ENCODE peak calls at places on chromosomes 11 and 22, in four cellular contexts. I is HepG2, Q is K562, T is GM12878. J is an unnamed sample.
A peak's percentile ranks its signal among the peaks of the same experiment; 100 is the strongest.

GRCh38 chr22:29307658-29308147 is 1.3 kb downstream of the GAS2L1 start:
- DNase-seq in I (no peak), Q (no peak), T (no peak), J (no peak)

GRCh38 chr11:69301491-69302401 is 7.8 kb downstream of the MYEOV start:
- DNase-seq in I (peak; percentile 60), Q (peak; percentile 69), T (no peak), J (no peak)

GRCh38 chr11:118530683-118531596 is at the start of gene TMEM25:
- DNase-seq in I (peak; percentile 32), Q (peak; percentile 70), T (no peak), J (peak; percentile 84)

GRCh38 chr11:19508166-19508565 is 204.5 kb upstream of the NAV2 start:
- DNase-seq in I (peak; percentile 77), Q (peak; percentile 25), T (no peak), J (no peak)

GRCh38 chr11:28058333-28058732 is 49.6 kb downstream of the KIF18A start:
- DNase-seq in I (peak; percentile 1), Q (no peak), T (no peak), J (no peak)

GRCh38 chr11:118168316-118168715 is 8.1 kb downstream of the SCN2B start:
- DNase-seq in I (no peak), Q (no peak), T (no peak), J (no peak)

GRCh38 chr11:64264371-64264852 is 13.1 kb downstream of the PLCB3 start:
- DNase-seq in I (no peak), Q (peak; percentile 27), T (no peak), J (no peak)

GRCh38 chr22:49449811-49450386 is 377.8 kb downstream of the BRD1 start:
- DNase-seq in I (no peak), Q (no peak), T (no peak), J (no peak)

GRCh38 chr11:112381578-112381977 is 120.9 kb upstream of the PLET1 start:
- DNase-seq in I (no peak), Q (no peak), T (no peak), J (no peak)

GRCh38 chr11:102347526-102348331 is 715 bp downstream of the BIRC2 start:
- DNase-seq in I (peak; percentile 38), Q (peak; percentile 52), T (no peak), J (peak; percentile 21)

GRCh38 chr11:12914401-12914912 is 94.7 kb upstream of the RASSF10 start:
- DNase-seq in I (no peak), Q (peak; percentile 34), T (no peak), J (peak; percentile 68)

GRCh38 chr22:44274918-44275665 is 37.7 kb downstream of the SHISAL1 start:
- DNase-seq in I (no peak), Q (no peak), T (no peak), J (no peak)

GRCh38 chr22:44278234-44279058 is 34.3 kb downstream of the SHISAL1 start:
- DNase-seq in I (no peak), Q (no peak), T (no peak), J (no peak)

GRCh38 chr22:44276041-44276440 is 36.7 kb downstream of the SHISAL1 start:
- DNase-seq in I (no peak), Q (no peak), T (no peak), J (no peak)

GRCh38 chr22:44277404-44278135 is 35.2 kb downstream of the SHISAL1 start:
- DNase-seq in I (no peak), Q (no peak), T (no peak), J (no peak)

GRCh38 chr22:44276706-44277403 is 35.9 kb downstream of the SHISAL1 start:
- DNase-seq in I (no peak), Q (no peak), T (no peak), J (no peak)
- TF ChIP-seq TARDBP in I (no peak), Q (no peak), T (no peak), J (no peak)

GRCh38 chr22:46682011-46682731 is 55.9 kb downstream of the CERK start:
- DNase-seq in I (no peak), Q (no peak), T (no peak), J (no peak)
- TF ChIP-seq TARDBP in I (no peak), Q (no peak), T (no peak), J (no peak)

GRCh38 chr11:33018005-33018404 is 2.3 kb downstream of the DEPDC7 start:
- DNase-seq in I (peak; percentile 58), Q (no peak), T (no peak), J (no peak)
- TF ChIP-seq TARDBP in I (no peak), Q (no peak), T (no peak), J (no peak)

GRCh38 chr22:42180349-42180842 is 49.8 kb upstream of the CYP2D6 start:
- DNase-seq in I (no peak), Q (peak; percentile 77), T (no peak), J (no peak)
- TF ChIP-seq TARDBP in I (no peak), Q (no peak), T (no peak), J (no peak)

GRCh38 chr22:35563211-35563610 is 22.6 kb downstream of the RASD2 start:
- DNase-seq in I (no peak), Q (no peak), T (no peak), J (no peak)
- TF ChIP-seq TARDBP in I (no peak), Q (no peak), T (no peak), J (no peak)

GRCh38 chr11:1863352-1864215 is 10.7 kb downstream of the LSP1 start:
- DNase-seq in I (peak; percentile 29), Q (peak; percentile 33), T (no peak), J (peak; percentile 78)
- TF ChIP-seq TARDBP in I (no peak), Q (no peak), T (no peak), J (no peak)

GRCh38 chr11:536841-537621 is at the start of gene LRRC56:
- DNase-seq in I (peak; percentile 81), Q (peak; percentile 95), T (peak; percentile 79), J (no peak)

GRCh38 chr11:537622-538430 is 499 bp downstream of the LRRC56 start:
- DNase-seq in I (no peak), Q (no peak), T (no peak), J (no peak)

GRCh38 chr11:539971-540481 is 2.7 kb downstream of the LRRC56 start:
- DNase-seq in I (no peak), Q (no peak), T (no peak), J (no peak)

GRCh38 chr11:540583-541432 is 3.5 kb downstream of the LRRC56 start:
- DNase-seq in I (no peak), Q (no peak), T (no peak), J (no peak)

DNA sequence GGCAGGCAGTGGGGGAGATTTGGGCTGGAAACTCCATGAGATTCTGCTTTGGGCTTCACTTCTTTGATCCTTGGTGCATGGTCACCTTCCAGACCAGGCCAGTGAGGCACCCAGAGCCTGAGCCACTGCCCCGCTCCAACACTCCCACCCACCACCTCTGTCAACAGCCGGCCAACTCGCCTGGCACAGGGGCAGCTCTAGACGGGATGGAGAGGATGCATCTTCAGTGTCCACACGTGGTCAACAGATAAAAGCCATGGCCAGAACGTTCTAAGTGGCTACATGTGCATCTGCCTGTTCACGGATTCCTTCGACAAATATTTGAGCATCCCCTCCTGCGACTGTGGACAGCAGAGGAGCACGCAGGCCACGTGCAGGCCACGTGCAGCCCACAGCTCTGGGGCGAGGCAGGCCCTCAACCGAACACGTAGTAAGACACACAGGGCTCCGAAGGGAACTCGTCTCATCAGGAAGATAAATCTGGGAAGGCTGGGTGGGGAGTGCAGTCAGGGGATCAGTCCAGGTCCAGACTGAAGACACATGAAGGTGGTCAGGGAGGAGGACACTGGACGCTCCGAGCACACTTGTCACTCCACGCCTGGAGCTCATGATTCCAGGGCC is 1.2 kb downstream of the LRRC56 start:
- DNase-seq in I (no peak), Q (no peak), T (no peak), J (no peak)
- TF ChIP-seq TARDBP in I (no peak), Q (no peak), T (no peak), J (no peak)

DNA sequence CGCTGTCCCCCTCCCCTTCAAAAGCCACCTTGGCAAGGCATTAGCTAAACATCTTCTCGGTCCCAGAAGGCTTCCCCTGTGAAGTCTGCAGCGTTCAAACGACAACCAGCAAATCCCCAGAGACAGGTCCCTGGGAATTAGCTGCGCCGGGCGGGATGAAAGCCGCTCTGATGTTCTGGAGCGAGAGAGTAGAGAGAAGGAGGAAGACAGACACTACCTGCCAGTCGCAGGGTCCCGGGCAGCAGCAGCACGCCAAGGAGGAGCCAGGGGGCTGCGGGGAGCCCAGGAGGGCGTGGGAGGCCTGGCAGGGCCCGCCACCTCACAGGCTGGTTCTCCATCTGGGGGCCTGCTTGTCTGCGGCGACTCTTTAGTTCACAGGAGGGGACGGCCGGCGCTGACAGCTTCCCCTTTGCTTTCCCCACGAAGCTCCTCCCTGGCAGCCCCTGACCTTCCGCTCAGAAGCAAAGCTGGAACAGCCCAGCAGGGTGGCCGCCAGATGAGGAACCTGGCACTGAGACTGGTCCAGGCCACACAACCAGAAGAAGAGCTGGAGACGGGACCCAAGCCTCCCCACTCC is at the start of gene NFAM1:
- DNase-seq in I (no peak), Q (no peak), T (no peak), J (no peak)
- TF ChIP-seq TARDBP in I (no peak), Q (no peak), T (no peak), J (no peak)

GRCh38 chr22:23065495-23066122 is 4.7 kb upstream of the GNAZ start:
- DNase-seq in I (no peak), Q (no peak), T (no peak), J (no peak)
- TF ChIP-seq TARDBP in I (no peak), Q (no peak), T (no peak), J (no peak)

J was measured in HEK293T.